ENCODE peak calls at places on chromosomes 3 and 15, in five cellular contexts. U is HepG2, N is SK-N-SH, S is K562, P is GM12878. O is an unnamed sample.

GRCh38 chr15:92917606-92918407 is 17.7 kb downstream of the CHD2 start:
- DNase-seq in U (peak), N (peak), S (peak), P (peak), O (peak)

GRCh38 chr3:113783463-113783862 is 36.6 kb downstream of the ATP6V1A start:
- DNase-seq in U (no peak), N (no peak), S (peak), P (no peak), O (no peak)

GRCh38 chr15:47607750-47608149 is 109.6 kb upstream of the SEMA6D start:
- DNase-seq in U (no peak), N (peak), S (no peak), P (no peak), O (no peak)

GRCh38 chr15:32033186-32033890 is 3.0 kb downstream of the CHRNA7 start:
- DNase-seq in U (no peak), N (no peak), S (no peak), P (no peak), O (no peak)

GRCh38 chr15:77525411-77525811 is 104.7 kb downstream of the HMG20A start:
- DNase-seq in U (no peak), N (no peak), S (no peak), P (no peak), O (no peak)

GRCh38 chr15:69305204-69305931 is 6.7 kb downstream of the PAQR5 start:
- DNase-seq in U (peak), N (no peak), S (peak), P (no peak), O (no peak)

GRCh38 chr3:113698891-113699465 is 2.5 kb upstream of the USF3 start:
- DNase-seq in U (no peak), N (peak), S (peak), P (no peak), O (no peak)

GRCh38 chr3:168095611-168096209 is at the start of gene GOLIM4:
- DNase-seq in U (peak), N (peak), S (peak), P (peak), O (peak)

GRCh38 chr15:42616107-42616506 is 40.7 kb downstream of the STARD9 start:
- DNase-seq in U (no peak), N (no peak), S (no peak), P (no peak), O (no peak)

GRCh38 chr15:49199666-49200065 is 29.6 kb downstream of the GALK2 start:
- DNase-seq in U (no peak), N (no peak), S (no peak), P (no peak), O (no peak)

GRCh38 chr3:73784647-73785420 is 160.1 kb upstream of the PDZRN3 start:
- DNase-seq in U (no peak), N (peak), S (no peak), P (no peak), O (no peak)

GRCh38 chr3:193831495-193832455 is 238.8 kb downstream of the OPA1 start:
- DNase-seq in U (no peak), N (no peak), S (peak), P (peak), O (no peak)

GRCh38 chr3:184677344-184678316 is 34.2 kb downstream of the MAGEF1 start:
- DNase-seq in U (no peak), N (no peak), S (no peak), P (no peak), O (no peak)

GRCh38 chr3:44120721-44121582 is 120.7 kb upstream of the TOPAZ1 start:
- DNase-seq in U (no peak), N (no peak), S (no peak), P (no peak), O (no peak)

GRCh38 chr3:126358816-126359181 is 1.6 kb upstream of the KLF15 start:
- DNase-seq in U (no peak), N (no peak), S (no peak), P (no peak), O (no peak)

GRCh38 chr3:50436063-50436674 is 67.3 kb downstream of the CACNA2D2 start:
- DNase-seq in U (peak), N (peak), S (peak), P (no peak), O (peak)

GRCh38 chr3:10602769-10603768 is 97.7 kb upstream of the ATP2B2 start:
- DNase-seq in U (no peak), N (no peak), S (no peak), P (peak), O (no peak)

GRCh38 chr3:173258721-173259120 is 117.7 kb upstream of the SPATA16 start:
- DNase-seq in U (no peak), N (no peak), S (no peak), P (no peak), O (no peak)

GRCh38 chr15:60392601-60392985 is 5.2 kb downstream of the ANXA2 start:
- DNase-seq in U (peak), N (no peak), S (peak), P (no peak), O (no peak)

GRCh38 chr3:70985572-70985971 is 598.0 kb downstream of the FOXP1 start:
- DNase-seq in U (no peak), N (no peak), S (no peak), P (no peak), O (no peak)

GRCh38 chr3:69869643-69870042 is 129.9 kb upstream of the SAMMSON start:
- DNase-seq in U (no peak), N (no peak), S (peak), P (no peak), O (no peak)

GRCh38 chr15:81493246-81493645 is 119.2 kb upstream of the TMC3 start:
- DNase-seq in U (no peak), N (no peak), S (no peak), P (no peak), O (no peak)

GRCh38 chr15:101813803-101814534 is 2.0 kb downstream of the OR4F15 start:
- DNase-seq in U (no peak), N (no peak), S (no peak), P (no peak), O (no peak)

GRCh38 chr3:147049901-147050300 is 356.4 kb downstream of the ZIC4 start:
- DNase-seq in U (no peak), N (no peak), S (no peak), P (no peak), O (no peak)

GRCh38 chr3:123773681-123774431 is 110.3 kb downstream of the MYLK start:
- DNase-seq in U (no peak), N (peak), S (no peak), P (no peak), O (no peak)

GRCh38 chr3:150681037-150681436 is 22.7 kb downstream of the ERICH6 start:
- DNase-seq in U (no peak), N (no peak), S (no peak), P (peak), O (no peak)

GRCh38 chr3:49998326-49998725 is 58.4 kb downstream of the RBM6 start:
- DNase-seq in U (no peak), N (no peak), S (peak), P (no peak), O (no peak)

GRCh38 chr15:90190606-90191343 is 10.4 kb upstream of the SEMA4B start:
- DNase-seq in U (no peak), N (no peak), S (peak), P (no peak), O (no peak)

DNA sequence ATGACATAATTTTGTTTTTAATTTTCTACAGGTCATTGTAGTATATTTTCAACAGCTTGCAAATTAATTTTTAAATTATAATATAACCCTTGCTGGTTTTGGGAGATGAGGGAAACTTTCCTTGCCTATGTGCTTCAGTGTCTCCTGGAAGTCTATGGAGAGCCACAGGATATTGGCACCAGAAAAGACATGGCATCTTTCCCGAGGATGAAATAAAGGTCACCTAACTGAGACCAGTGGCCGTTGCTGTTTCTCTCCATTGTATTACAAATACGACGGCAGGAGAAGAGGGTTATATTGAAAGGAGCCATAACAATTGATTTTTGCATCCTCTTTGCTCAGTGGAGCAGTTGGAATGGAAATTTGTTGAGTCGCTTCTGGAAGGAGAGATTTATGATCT is 19.9 kb upstream of the AQP9 start:
- DNase-seq in U (no peak), N (no peak), S (no peak), P (no peak), O (no peak)
- TF ChIP-seq GABPA in U (no peak), N (no peak), S (no peak), P (no peak), O (no peak)

DNA sequence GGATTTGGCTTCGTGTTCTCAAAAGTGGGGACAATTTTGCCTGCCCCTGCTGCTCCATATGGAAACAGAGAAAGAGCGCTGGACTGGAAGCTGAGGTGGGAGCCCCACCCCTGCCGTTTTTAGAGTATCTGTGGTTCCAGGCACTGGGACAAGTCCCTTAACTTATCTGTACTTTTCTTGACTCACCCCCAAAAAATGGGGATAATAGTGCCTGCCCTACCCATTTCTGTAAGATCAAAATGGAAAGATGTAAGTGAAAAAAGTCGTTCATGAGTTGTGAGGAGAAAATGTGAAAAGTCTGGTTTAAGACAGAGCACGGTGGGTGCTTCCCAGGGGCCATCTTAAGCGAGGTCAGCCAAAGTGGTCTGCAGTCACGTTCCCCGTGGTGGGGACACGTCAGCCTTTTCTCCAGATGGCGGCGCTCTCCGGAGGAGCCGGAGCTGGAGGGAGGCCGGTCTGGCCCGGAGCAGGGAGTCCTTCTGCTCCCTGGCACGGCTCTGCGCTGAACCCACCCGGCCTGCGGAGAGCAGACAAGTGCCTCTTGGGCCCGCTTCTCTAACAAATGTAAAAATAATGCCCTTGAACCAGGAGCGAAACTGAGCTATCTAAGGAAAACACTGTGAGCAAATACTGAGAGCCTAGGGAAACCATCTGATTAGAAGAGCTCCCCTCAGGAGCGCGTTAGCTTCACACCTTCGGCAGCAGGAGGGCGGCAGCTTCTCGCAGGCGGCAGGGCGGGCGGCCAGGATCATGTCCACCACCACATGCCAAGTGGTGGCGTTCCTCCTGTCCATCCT is at the start of gene CLDN18:
- DNase-seq in U (no peak), N (no peak), S (peak), P (no peak), O (no peak)
- TF ChIP-seq REST in U (no peak), N (no peak), S (no peak), P (no peak), O (no peak)

DNA sequence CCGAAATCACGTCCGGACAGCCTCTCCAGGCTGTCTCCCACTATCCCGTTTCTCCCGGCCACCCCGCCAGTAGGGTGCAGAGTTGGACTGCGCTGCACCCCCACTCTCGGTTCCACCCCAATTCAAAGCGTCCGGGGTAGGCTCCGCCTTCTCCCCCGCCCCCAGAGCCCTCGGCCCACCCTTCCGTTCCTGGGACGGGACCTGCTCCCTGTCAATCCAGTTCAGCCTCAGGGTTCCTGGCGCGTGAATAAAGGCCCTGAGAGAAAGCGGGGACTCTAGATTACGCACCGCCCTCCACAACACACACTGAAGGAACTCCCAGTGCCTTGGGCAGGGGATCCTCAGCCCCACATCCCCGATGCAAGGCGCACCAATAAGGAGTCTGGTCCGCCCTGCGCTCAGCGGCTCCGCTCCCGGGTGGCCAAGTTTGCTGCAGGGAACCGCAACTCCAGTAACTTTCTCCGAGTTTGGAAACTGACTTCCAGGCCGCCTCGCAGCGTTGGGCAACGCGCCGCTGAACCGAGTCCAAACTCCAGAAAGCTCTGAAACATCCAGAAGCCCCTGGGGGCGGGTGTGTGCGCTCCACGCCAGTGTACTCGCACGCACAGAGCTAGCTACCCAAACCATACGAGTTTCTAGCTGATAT is 1.9 kb downstream of the ADAMTS9 start:
- DNase-seq in U (peak), N (peak), S (peak), P (no peak), O (no peak)
- TF ChIP-seq GABPA in U (no peak), N (peak), S (no peak), P (no peak), O (no peak)

DNA sequence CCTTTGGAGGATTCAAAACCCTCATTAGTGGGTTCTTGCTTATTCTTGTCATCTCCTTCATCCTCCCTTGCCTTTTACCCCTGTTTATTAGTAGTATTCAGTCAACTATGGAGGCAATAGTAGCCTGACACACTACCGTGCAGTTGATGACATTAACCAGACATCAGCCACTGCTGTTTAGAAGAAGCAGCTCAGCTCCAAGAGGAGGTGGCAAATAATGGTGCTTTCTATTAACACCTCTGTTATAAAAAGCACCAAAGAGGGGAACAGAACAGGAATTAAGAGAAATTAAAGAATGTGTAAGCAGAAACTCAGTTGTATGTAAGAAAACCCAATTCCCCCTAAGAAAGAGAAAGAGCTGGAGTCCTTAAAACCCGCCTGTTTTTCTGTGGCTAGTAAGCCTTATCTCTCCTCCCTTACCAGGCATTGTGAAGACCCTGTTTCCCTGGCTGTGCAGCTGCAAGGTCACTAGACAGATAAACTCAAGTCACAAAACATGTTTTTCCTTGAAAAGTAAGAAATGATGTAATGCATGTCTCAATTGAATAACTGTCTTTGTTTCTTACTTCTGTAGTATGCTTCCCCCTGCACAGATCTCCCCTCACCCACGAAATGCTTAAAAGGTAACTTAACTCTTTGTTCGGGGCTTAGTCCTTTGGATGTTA is 21.2 kb downstream of the CCR4 start:
- DNase-seq in U (no peak), N (no peak), S (peak), P (no peak), O (no peak)
- TF ChIP-seq REST in U (no peak), N (no peak), S (no peak), P (no peak), O (no peak)

DNA sequence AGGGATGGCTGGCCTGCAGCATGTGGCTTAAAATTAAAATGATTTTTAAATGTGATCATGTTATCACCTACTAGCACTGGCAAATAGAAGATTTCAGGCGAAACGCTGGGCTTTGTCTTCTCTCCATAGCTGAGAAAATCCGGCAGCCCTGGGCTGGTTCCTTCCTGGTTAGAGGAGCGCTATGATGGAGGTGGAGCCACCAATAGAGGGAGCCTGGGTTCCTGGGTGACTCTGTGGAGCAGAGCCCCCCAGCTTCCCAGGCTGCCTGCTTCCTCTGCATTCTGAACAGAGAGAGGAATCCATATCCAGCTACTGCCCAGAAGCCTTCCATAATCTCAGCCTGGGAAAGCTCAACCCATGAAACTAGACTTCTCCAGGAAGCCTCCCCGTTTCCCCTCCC is 32.6 kb upstream of the IQSEC1 start:
- DNase-seq in U (no peak), N (no peak), S (no peak), P (no peak), O (no peak)
- TF ChIP-seq GABPA in U (no peak), N (no peak), S (no peak), P (no peak), O (no peak)

DNA sequence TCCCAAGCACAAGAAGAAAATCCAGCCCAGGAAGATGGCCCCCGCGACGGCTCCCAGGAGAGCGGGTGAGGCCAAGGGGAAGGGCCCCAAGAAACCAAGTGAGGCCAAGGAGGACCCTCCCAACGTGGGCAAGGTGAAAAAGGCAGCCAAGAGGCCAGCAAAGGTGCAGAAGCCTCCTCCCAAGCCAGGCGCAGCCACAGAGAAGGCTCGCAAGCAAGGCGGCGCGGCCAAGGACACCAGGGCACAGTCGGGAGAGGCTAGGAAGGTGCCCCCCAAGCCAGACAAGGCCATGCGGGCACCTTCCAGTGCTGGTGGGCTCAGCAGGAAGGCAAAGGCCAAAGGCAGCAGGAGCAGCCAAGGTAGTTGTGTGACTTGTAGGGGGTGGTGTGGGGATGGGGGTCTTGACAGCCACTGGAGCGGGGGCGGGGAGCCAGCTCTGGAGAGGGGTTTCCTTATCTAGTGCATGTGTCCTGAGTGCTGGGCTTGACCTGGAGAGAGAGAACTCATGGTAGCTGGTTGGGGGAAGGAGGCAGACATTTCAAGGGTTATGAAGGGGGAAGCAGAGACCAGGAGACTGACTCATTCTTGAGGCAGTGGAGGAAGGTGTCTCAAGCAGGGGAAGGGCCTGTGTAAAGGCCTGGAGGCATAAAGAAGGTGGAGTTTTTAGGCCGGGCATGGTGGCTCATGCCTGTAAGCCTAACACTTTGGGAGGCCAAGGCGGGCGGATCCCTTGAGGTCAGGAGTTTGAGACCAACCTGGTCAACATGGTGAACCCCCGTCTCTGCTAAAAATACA is 6.2 kb downstream of the H1-8 start:
- DNase-seq in U (no peak), N (no peak), S (peak), P (no peak), O (peak)
- TF ChIP-seq REST in U (no peak), N (no peak), S (no peak), P (no peak), O (no peak)

DNA sequence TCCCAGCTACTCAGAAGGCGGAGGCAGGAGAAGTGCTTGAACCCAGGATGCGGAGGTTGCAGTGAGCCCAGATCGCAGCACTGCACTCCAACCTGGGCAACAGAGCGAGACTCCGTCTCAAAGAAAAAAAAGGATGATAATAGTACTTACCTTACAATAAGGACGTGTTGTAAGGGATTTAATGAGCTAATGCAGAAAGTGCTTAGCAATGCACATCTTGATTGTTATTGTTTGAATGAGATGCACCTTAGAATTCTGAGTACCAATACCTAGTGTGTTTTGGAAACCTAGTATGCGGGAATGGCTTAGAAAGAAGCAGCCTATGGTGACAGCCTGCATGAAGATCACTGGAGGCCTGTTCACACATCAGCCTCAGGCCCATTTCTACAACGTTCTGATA is 19.5 kb downstream of the SNUPN start:
- DNase-seq in U (no peak), N (no peak), S (no peak), P (no peak), O (no peak)
- TF ChIP-seq GABPA in U (no peak), N (no peak), S (no peak), P (no peak), O (no peak)